ENCODE peak calls at places on chromosome 13, in eight cellular contexts. X, V, R, K, Y, I, Z and Q are unnamed samples. For H3K36me3, the result is how much of the 10 kb centered on the place peaks cover.

GRCh38 chr13:44978328-44978727 is 10.9 kb downstream of the NUFIP1 start:
- DNase-seq in Z (no peak), I (no peak), X (no peak), R (no peak), V (no peak), K (no peak), Y (no peak), Q (no peak)

GRCh38 chr13:77337159-77337558 is 10.3 kb upstream of the MYCBP2 start:
- DNase-seq in V (no peak), K (no peak), R (no peak), X (no peak), Z (no peak), I (no peak), Y (no peak), Q (no peak)

GRCh38 chr13:59665736-59666135 is 498.0 kb downstream of the DIAPH3 start:
- DNase-seq in X (no peak), I (no peak), Y (no peak), V (no peak), K (no peak), Z (no peak), R (no peak), Q (no peak)

GRCh38 chr13:75740008-75740407 is 103.9 kb downstream of the LMO7 start:
- DNase-seq in I (no peak), X (no peak), K (no peak), Z (peak), Y (no peak), V (no peak), R (no peak), Q (no peak)

GRCh38 chr13:106496072-106496997 is 39.1 kb downstream of the EFNB2 start:
- DNase-seq in K (no peak), X (no peak), Z (peak), Y (no peak), V (no peak), I (no peak), R (peak), Q (no peak)

GRCh38 chr13:44347301-44347700 is 26.3 kb upstream of the SERP2 start:
- DNase-seq in Z (no peak), X (no peak), K (no peak), R (no peak), Y (no peak), I (no peak), V (no peak), Q (no peak)

GRCh38 chr13:62130016-62130970 is 714.6 kb upstream of the PCDH20 start:
- DNase-seq in Z (no peak), Y (no peak), X (no peak), K (no peak), I (no peak), R (peak), V (no peak), Q (no peak)

GRCh38 chr13:33694546-33694945 is 123.4 kb upstream of the RFC3 start:
- DNase-seq in V (no peak), X (no peak), Z (no peak), I (no peak), K (no peak), Y (no peak), R (no peak), Q (no peak)

GRCh38 chr13:106297283-106297682 is 238.2 kb downstream of the EFNB2 start:
- DNase-seq in R (no peak), Z (no peak), Y (no peak), X (no peak), V (no peak), I (peak), K (no peak), Q (no peak)

GRCh38 chr13:45781553-45782326 is 69.8 kb downstream of the SIAH3 start:
- DNase-seq in R (peak), V (peak), Z (peak), X (no peak), K (no peak), Y (no peak), I (peak), Q (no peak)

GRCh38 chr13:73810647-73811046 is 323.6 kb downstream of the KLF12 start:
- DNase-seq in I (no peak), X (no peak), Y (no peak), Z (no peak), K (no peak), R (no peak), V (no peak), Q (no peak)

GRCh38 chr13:46668302-46668720 is 115.3 kb downstream of the LRCH1 start:
- DNase-seq in R (peak), Z (peak), K (no peak), X (no peak), V (peak), Y (no peak), I (peak), Q (peak)

GRCh38 chr13:62760724-62761123 is 1345.1 kb upstream of the PCDH20 start:
- DNase-seq in I (no peak), K (no peak), R (no peak), Z (no peak), X (no peak), Y (no peak), V (no peak), Q (no peak)

GRCh38 chr13:65592757-65593156 is 1637.4 kb downstream of the PCDH9 start:
- DNase-seq in Y (no peak), X (no peak), K (no peak), V (no peak), I (no peak), Z (peak), R (no peak), Q (no peak)

GRCh38 chr13:74158606-74159352 is 24.6 kb upstream of the KLF12 start:
- DNase-seq in Y (no peak), X (no peak), Z (no peak), V (no peak), K (no peak), R (no peak), I (no peak), Q (no peak)

GRCh38 chr13:79225487-79226232 is 180.4 kb downstream of the RBM26 start:
- DNase-seq in K (no peak), X (no peak), I (no peak), R (no peak), Y (no peak), V (peak), Z (no peak), Q (no peak)

GRCh38 chr13:39269411-39269810 is 231.2 kb downstream of the NHLRC3 start:
- DNase-seq in X (no peak), Z (peak), V (no peak), Y (no peak), R (no peak), I (no peak), K (no peak), Q (no peak)

GRCh38 chr13:26956532-26957142 is 196.1 kb upstream of the GPR12 start:
- DNase-seq in V (no peak), I (peak), K (peak), Z (no peak), R (no peak), Y (no peak), X (no peak), Q (no peak)

GRCh38 chr13:27374650-27375049 is 49.8 kb upstream of the GTF3A start:
- DNase-seq in I (peak), V (peak), Y (peak), X (peak), K (peak), R (peak), Z (peak), Q (peak)

GRCh38 chr13:46655727-46656180 is 102.8 kb downstream of the LRCH1 start:
- DNase-seq in K (no peak), Z (peak), X (peak), V (no peak), I (peak), Y (no peak), R (peak), Q (no peak)

GRCh38 chr13:82947121-82948077 is 934.9 kb downstream of the SLITRK1 start:
- DNase-seq in V (peak), X (no peak), I (no peak), K (no peak), Y (no peak), R (no peak), Z (peak), Q (peak)

GRCh38 chr13:103517066-103517767 is 451.0 kb upstream of the SLC10A2 start:
- DNase-seq in Y (no peak), Z (no peak), I (no peak), K (peak), V (no peak), R (no peak), X (no peak), Q (no peak)

GRCh38 chr13:82480415-82480814 is 1401.9 kb downstream of the SLITRK1 start:
- DNase-seq in Z (no peak), K (no peak), I (no peak), X (no peak), R (no peak), V (peak), Y (no peak), Q (no peak)

GRCh38 chr13:68272652-68273051 is 1042.5 kb upstream of the PCDH9 start:
- DNase-seq in K (no peak), I (no peak), X (no peak), Y (no peak), V (no peak), Z (no peak), R (no peak), Q (no peak)

GRCh38 chr13:59415498-59415897 is 748.2 kb downstream of the DIAPH3 start:
- DNase-seq in Z (no peak), V (no peak), K (no peak), X (no peak), I (no peak), R (no peak), Y (no peak), Q (no peak)

GRCh38 chr13:57640582-57640981 is 9.0 kb downstream of the PCDH17 start:
- DNase-seq in R (no peak), K (no peak), Z (peak), X (no peak), I (no peak), Y (no peak), V (no peak), Q (no peak)

GRCh38 chr13:50742353-50742752 is 101.1 kb downstream of the DLEU7 start:
- DNase-seq in R (no peak), V (no peak), X (no peak), I (no peak), Y (no peak), Z (no peak), K (no peak), Q (no peak)

GRCh38 chr13:40590112-40590862 is 76.2 kb downstream of the FOXO1 start:
- DNase-seq in K (no peak), R (no peak), Z (no peak), V (no peak), X (no peak), I (no peak), Y (no peak), Q (no peak)
- H3K4me3 ChIP-seq in K (no peak), R (no peak), Z (no peak), V (no peak), X (no peak), I (no peak), Y (no peak), Q (no peak)

GRCh38 chr13:29564828-29565227 is 30.7 kb downstream of the SLC7A1 start:
- DNase-seq in R (no peak), K (no peak), I (no peak), X (no peak), Z (no peak), V (no peak), Y (no peak), Q (no peak)
- TF ChIP-seq CTCF in R (no peak), K (peak), I (no peak), X (no peak), Z (no peak), V (peak), Y (no peak), Q (peak)

GRCh38 chr13:20973886-20974285 is 71.3 kb upstream of the XPO4 start:
- DNase-seq in I (no peak), V (no peak), K (no peak), Z (no peak), R (no peak), X (no peak), Y (no peak), Q (no peak)
- H3K36me3 ChIP-seq in I (under half), V (under half), K (under half), Z (under half), R (under half), X (under half), Y (under half), Q (under half)

GRCh38 chr13:23320926-23321533 is 112.5 kb downstream of the SACS start:
- DNase-seq in R (no peak), X (no peak), Y (no peak), K (no peak), V (peak), Z (no peak), I (no peak), Q (no peak)
- H3K4me3 ChIP-seq in R (no peak), X (no peak), Y (no peak), K (no peak), V (peak), Z (no peak), I (no peak), Q (no peak)

GRCh38 chr13:51935326-51936171 is 73.8 kb downstream of the CCDC70 start:
- DNase-seq in I (peak), X (no peak), Y (no peak), Z (peak), R (peak), V (peak), K (peak), Q (no peak)
- TF ChIP-seq CTCF in I (peak), X (peak), Y (no peak), Z (no peak), R (no peak), V (peak), K (peak), Q (peak)

GRCh38 chr13:25252229-25252628 is 35.1 kb downstream of the MTMR6 start:
- DNase-seq in K (no peak), Z (no peak), X (no peak), I (no peak), V (no peak), Y (no peak), R (no peak), Q (no peak)
- H3K36me3 ChIP-seq in K (under half), Z (under half), X (under half), I (under half), V (under half), Y (under half), R (under half), Q (under half)

GRCh38 chr13:99422556-99423220 is 78.6 kb upstream of the TM9SF2 start:
- DNase-seq in V (no peak), Y (no peak), X (no peak), I (no peak), K (no peak), Z (no peak), R (no peak), Q (no peak)

GRCh38 chr13:99421758-99422555 is 79.3 kb upstream of the TM9SF2 start:
- DNase-seq in I (no peak), V (no peak), Z (no peak), K (no peak), X (no peak), Y (no peak), R (no peak), Q (no peak)

GRCh38 chr13:99426426-99426825 is 74.8 kb upstream of the TM9SF2 start:
- DNase-seq in V (no peak), R (no peak), Y (no peak), Z (no peak), K (no peak), I (no peak), X (no peak), Q (no peak)

GRCh38 chr13:99429670-99430069 is 71.6 kb upstream of the TM9SF2 start:
- DNase-seq in K (no peak), X (no peak), Z (no peak), R (no peak), V (no peak), I (no peak), Y (no peak), Q (no peak)

DNA sequence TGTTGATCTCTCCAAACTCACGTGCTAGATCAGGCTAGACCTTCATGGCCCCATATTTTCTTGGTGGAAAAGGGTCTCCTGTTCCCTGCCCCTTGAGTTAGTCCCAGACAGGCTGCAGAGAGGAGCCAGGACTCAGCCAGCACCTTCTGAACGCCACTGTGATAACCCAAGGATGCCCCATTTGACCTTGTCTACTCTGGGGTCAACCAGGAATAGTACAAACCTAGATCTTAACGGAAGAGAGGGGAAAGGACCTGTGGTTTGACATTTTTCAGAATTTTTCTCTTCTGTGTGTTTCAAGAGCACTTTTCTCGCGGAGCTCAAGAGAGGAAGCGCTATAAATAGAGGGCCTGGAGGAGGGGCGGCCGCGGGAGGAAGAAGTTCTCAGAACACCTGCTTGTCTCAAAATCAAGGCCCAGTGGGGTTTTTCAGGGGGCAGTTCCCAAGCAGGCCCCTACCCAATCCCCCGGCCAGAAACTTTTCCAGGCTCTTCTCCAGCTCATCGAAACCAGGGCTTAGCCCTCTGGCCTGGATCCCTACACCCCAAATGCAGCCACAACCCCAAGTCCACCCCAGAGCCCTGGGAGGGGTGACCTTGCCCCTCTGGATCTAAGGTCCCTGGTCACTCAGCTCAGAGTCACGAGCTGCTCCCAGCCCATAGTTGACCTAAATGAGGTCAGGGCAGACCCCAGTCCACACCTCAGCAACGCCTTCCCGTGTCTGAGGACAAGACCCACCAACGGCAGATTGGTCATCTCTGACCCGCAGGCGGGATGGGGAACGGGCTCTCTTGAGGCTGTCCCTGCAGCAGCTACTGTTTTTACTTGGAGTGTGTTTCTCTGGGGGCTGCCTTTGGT is 75.6 kb upstream of the TM9SF2 start:
- DNase-seq in I (peak), X (no peak), Y (no peak), R (peak), Z (no peak), V (no peak), K (no peak), Q (no peak)
- H3K4me3 ChIP-seq in I (no peak), X (no peak), Y (no peak), R (no peak), Z (no peak), V (no peak), K (no peak), Q (no peak)

GRCh38 chr13:36673838-36674326 is at the start of gene SERTM1:
- DNase-seq in R (peak), X (no peak), V (no peak), Z (peak), Y (no peak), I (no peak), K (peak), Q (no peak)
- TF ChIP-seq CTCF in R (peak), X (no peak), V (no peak), Z (no peak), Y (no peak), I (no peak), K (no peak), Q (no peak)

GRCh38 chr13:114324334-114324733 is 10.0 kb downstream of the CHAMP1 start:
- DNase-seq in Y (no peak), K (no peak), Z (no peak), I (no peak), X (no peak), V (no peak), R (no peak), Q (no peak)
- H3K36me3 ChIP-seq in Y (under half), K (under half), Z (under half), I (under half), X (under half), V (under half), R (under half), Q (under half)

GRCh38 chr13:94254737-94255136 is 224.7 kb downstream of the DCT start:
- DNase-seq in X (no peak), Z (no peak), R (no peak), Y (no peak), V (no peak), K (no peak), I (no peak), Q (peak)
- H3K4me3 ChIP-seq in X (no peak), Z (no peak), R (no peak), Y (no peak), V (no peak), K (no peak), I (no peak), Q (no peak)